ENCODE peak calls at places on chromosomes 11 and 22, in seven cellular contexts. T is body of pancreas, G is kidney epithelial cell, B is Peyer's patch, E is psoas muscle, M is coronary artery, D is fibroblast of lung. L is an unnamed sample.

GRCh38 chr11:67648796-67649613 is 1.5 kb downstream of the ACY3 start:
- DNase-seq in B (peak), G (no peak), M (no peak), T (no peak), E (no peak), D (no peak), L (no peak)

GRCh38 chr11:7449841-7450214 is 35.5 kb upstream of the OLFML1 start:
- DNase-seq in M (no peak), E (no peak), D (no peak), B (no peak), T (peak), G (no peak), L (no peak)

GRCh38 chr11:131739243-131739882 is 368.9 kb downstream of the NTM start:
- DNase-seq in B (no peak), G (no peak), T (no peak), E (no peak), D (no peak), M (no peak), L (no peak)

GRCh38 chr11:65128182-65129145 is 5.9 kb downstream of the SYVN1 start:
- DNase-seq in B (no peak), M (peak), T (no peak), D (no peak), E (no peak), G (no peak), L (no peak)

GRCh38 chr11:111231836-111232235 is 13.7 kb upstream of the POU2AF2 start:
- DNase-seq in T (no peak), E (no peak), B (no peak), D (no peak), M (no peak), G (no peak), L (no peak)

GRCh38 chr11:116509566-116509965 is 263.2 kb downstream of the BUD13 start:
- DNase-seq in B (no peak), M (peak), G (no peak), T (no peak), E (no peak), D (no peak), L (no peak)

GRCh38 chr11:10318527-10318802 is 13.6 kb downstream of the ADM start:
- DNase-seq in D (no peak), G (no peak), E (peak), B (no peak), M (no peak), T (no peak), L (no peak)

GRCh38 chr11:86775342-86775741 is 25.0 kb upstream of the PRSS23 start:
- DNase-seq in T (no peak), M (no peak), G (no peak), B (no peak), E (no peak), D (no peak), L (no peak)

GRCh38 chr11:117256573-117256972 is 24.1 kb downstream of the RNF214 start:
- DNase-seq in M (no peak), G (no peak), D (peak), T (no peak), B (no peak), E (no peak), L (peak)

GRCh38 chr22:29992341-29993275 is 87.7 kb upstream of the HORMAD2 start:
- DNase-seq in T (no peak), E (no peak), M (no peak), D (peak), G (no peak), B (no peak), L (no peak)

GRCh38 chr22:25564320-25564978 is at the start of gene GRK3:
- DNase-seq in B (peak), M (peak), T (peak), G (no peak), E (peak), D (peak), L (peak)

GRCh38 chr11:113974741-113975470 is at the start of gene HTR3A:
- DNase-seq in M (no peak), D (no peak), E (peak), B (no peak), G (no peak), T (peak), L (peak)

GRCh38 chr22:46824348-46824909 is 62.0 kb downstream of the TBC1D22A start:
- DNase-seq in E (no peak), B (no peak), M (peak), T (no peak), G (no peak), D (no peak), L (no peak)

GRCh38 chr11:9132203-9132878 is 40.9 kb upstream of the SCUBE2 start:
- DNase-seq in M (no peak), T (no peak), B (no peak), E (no peak), D (peak), G (no peak), L (no peak)

GRCh38 chr11:61359541-61359940 is 2.1 kb downstream of the CYB561A3 start:
- DNase-seq in D (no peak), M (no peak), B (no peak), T (no peak), E (no peak), G (no peak), L (no peak)

GRCh38 chr11:134997652-134998320 is 585.7 kb upstream of the B3GAT1 start:
- DNase-seq in E (no peak), T (no peak), B (no peak), D (no peak), G (no peak), M (no peak), L (no peak)

GRCh38 chr11:35045219-35045819 is 93.7 kb upstream of the CD44 start:
- DNase-seq in G (no peak), E (no peak), T (peak), D (no peak), B (peak), M (no peak), L (no peak)

GRCh38 chr11:108508653-108509593 is 10.7 kb upstream of the POGLUT3 start:
- DNase-seq in D (no peak), M (no peak), T (no peak), G (no peak), E (no peak), B (no peak), L (no peak)

GRCh38 chr11:84291996-84292395 is 1005.8 kb upstream of the CCDC90B start:
- DNase-seq in B (no peak), T (no peak), D (peak), E (no peak), G (no peak), M (no peak), L (peak)

GRCh38 chr22:22666307-22667091 is 22.1 kb downstream of the GGTLC2 start:
- DNase-seq in T (peak), D (no peak), B (peak), G (no peak), M (no peak), E (no peak), L (peak)

GRCh38 chr22:24566899-24567511 is 11.2 kb downstream of the SNRPD3 start:
- DNase-seq in B (no peak), M (no peak), G (no peak), T (no peak), D (no peak), E (no peak), L (no peak)

GRCh38 chr11:126997196-126997595 is 3.4 kb downstream of the KIRREL3 start:
- DNase-seq in D (peak), M (no peak), T (no peak), G (no peak), B (no peak), E (no peak), L (no peak)

GRCh38 chr11:122895591-122895990 is 13.0 kb downstream of the JHY start:
- DNase-seq in M (no peak), B (no peak), D (peak), T (no peak), E (no peak), G (no peak), L (no peak)

GRCh38 chr11:8910662-8911039 is 338 bp upstream of the AKIP1 start:
- DNase-seq in B (no peak), D (no peak), G (no peak), T (no peak), E (no peak), M (no peak), L (no peak)

GRCh38 chr11:60700689-60701508 is 1.5 kb downstream of the MS4A8 start:
- DNase-seq in B (no peak), T (peak), M (no peak), E (no peak), G (no peak), D (no peak), L (peak)

GRCh38 chr11:76680517-76681425 is 10.2 kb upstream of the LRRC32 start:
- DNase-seq in D (peak), G (no peak), B (peak), E (peak), M (no peak), T (peak), L (peak)

GRCh38 chr22:45704648-45705047 is 33.0 kb downstream of the ATXN10 start:
- DNase-seq in B (no peak), T (no peak), E (no peak), M (no peak), D (no peak), G (no peak), L (no peak)

GRCh38 chr11:65293909-65294381 is 20.7 kb upstream of the CDC42EP2 start:
- DNase-seq in D (no peak), G (no peak), T (peak), M (no peak), B (no peak), E (peak), L (peak)

GRCh38 chr11:101466352-101466751 is 117.5 kb downstream of the TRPC6 start:
- DNase-seq in B (no peak), T (peak), E (no peak), G (no peak), M (no peak), D (peak), L (no peak)

GRCh38 chr22:22937894-22938480 is 50.4 kb downstream of the IGLL5 start:
- DNase-seq in M (no peak), G (no peak), E (no peak), B (no peak), D (no peak), T (no peak), L (no peak)

GRCh38 chr11:58934945-58935513 is 4.3 kb upstream of the GLYATL1 start:
- DNase-seq in E (no peak), G (no peak), B (no peak), D (no peak), T (no peak), M (no peak), L (no peak)

GRCh38 chr11:14345668-14346067 is 13.3 kb downstream of the RRAS2 start:
- DNase-seq in T (no peak), E (no peak), D (no peak), M (no peak), G (no peak), B (no peak), L (no peak)

GRCh38 chr22:29842740-29843139 is 4.7 kb upstream of the ASCC2 start:
- DNase-seq in M (no peak), T (no peak), G (peak), B (no peak), D (peak), E (no peak), L (peak)

GRCh38 chr11:16857186-16857585 is 118.7 kb downstream of the C11orf58 start:
- DNase-seq in T (no peak), M (no peak), E (no peak), B (no peak), D (no peak), G (no peak), L (no peak)

GRCh38 chr11:9716275-9717039 is 52.6 kb downstream of the SWAP70 start:
- DNase-seq in T (no peak), G (no peak), M (no peak), E (no peak), D (peak), B (peak), L (peak)

GRCh38 chr11:35179466-35180135 is 40.6 kb downstream of the CD44 start:
- DNase-seq in M (no peak), D (peak), T (no peak), B (no peak), G (no peak), E (no peak), L (no peak)

GRCh38 chr11:18671246-18671645 is 27.3 kb upstream of the TMEM86A start:
- DNase-seq in B (no peak), E (no peak), M (no peak), G (no peak), T (no peak), D (no peak), L (no peak)

GRCh38 chr11:72306186-72306585 is 62.2 kb upstream of the PHOX2A start:
- DNase-seq in E (no peak), T (no peak), D (peak), M (no peak), G (no peak), B (no peak), L (no peak)

GRCh38 chr11:14386895-14387480 is 28.0 kb upstream of the RRAS2 start:
- DNase-seq in G (no peak), D (peak), T (no peak), M (no peak), E (no peak), B (no peak), L (peak)

GRCh38 chr11:1013628-1013935 is 22.9 kb downstream of the MUC6 start:
- DNase-seq in E (no peak), T (no peak), G (no peak), M (no peak), B (no peak), D (no peak), L (no peak)

GRCh38 chr11:1011320-1011698 is 25.2 kb downstream of the MUC6 start:
- DNase-seq in B (no peak), E (no peak), D (no peak), M (no peak), T (peak), G (no peak), L (no peak)

GRCh38 chr11:1010551-1011319 is 25.8 kb downstream of the MUC6 start:
- DNase-seq in M (no peak), T (peak), B (no peak), D (no peak), G (no peak), E (no peak), L (no peak)

GRCh38 chr11:1012740-1013627 is 23.5 kb downstream of the MUC6 start:
- DNase-seq in M (no peak), B (no peak), T (peak), D (no peak), G (no peak), E (no peak), L (no peak)

DNA sequence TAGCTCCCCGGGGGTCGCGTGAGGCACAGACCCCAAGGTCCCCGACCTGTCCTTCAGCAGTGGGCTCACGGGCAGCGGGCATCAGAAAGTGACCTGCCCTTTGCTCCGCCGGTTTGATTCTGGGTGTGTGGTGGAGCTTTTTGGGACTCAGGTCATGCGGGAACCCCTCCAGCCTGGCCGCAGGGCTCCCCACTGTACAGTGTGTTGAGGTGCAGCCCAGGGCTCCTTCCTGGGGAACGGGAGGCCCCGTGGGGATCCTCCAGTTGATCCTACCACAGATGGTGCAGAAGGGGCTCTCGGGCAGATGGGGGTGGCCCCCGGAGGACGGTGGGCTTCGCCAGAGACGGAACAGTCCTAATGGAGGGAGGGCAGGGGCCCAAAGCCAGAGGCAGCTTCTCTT is 24.2 kb downstream of the MUC6 start:
- DNase-seq in M (no peak), T (no peak), D (no peak), G (no peak), B (no peak), E (no peak), L (no peak)
- H3K4me3 ChIP-seq in M (no peak), T (no peak), D (no peak), G (no peak), B (no peak), E (no peak), L (no peak)

GRCh38 chr11:69361466-69361865 is 67.5 kb downstream of the MYEOV start:
- DNase-seq in T (no peak), M (no peak), E (no peak), D (no peak), G (no peak), B (no peak), L (no peak)

GRCh38 chr11:69361048-69361447 is 67.1 kb downstream of the MYEOV start:
- DNase-seq in E (no peak), B (no peak), D (no peak), T (no peak), M (peak), G (no peak), L (no peak)

GRCh38 chr11:69360606-69361005 is 66.7 kb downstream of the MYEOV start:
- DNase-seq in M (peak), E (no peak), T (no peak), D (no peak), B (no peak), G (no peak), L (no peak)

GRCh38 chr11:69359735-69360470 is 65.9 kb downstream of the MYEOV start:
- DNase-seq in T (no peak), M (no peak), B (no peak), G (no peak), E (no peak), D (peak), L (peak)

GRCh38 chr11:69362315-69362714 is 68.4 kb downstream of the MYEOV start:
- DNase-seq in D (no peak), E (no peak), G (no peak), B (no peak), T (no peak), M (peak), L (no peak)
- TF ChIP-seq CTCF in D (no peak), E (no peak), G (no peak), B (no peak), T (no peak), M (no peak), L (no peak)

GRCh38 chr11:47907499-47907898 is 59.3 kb upstream of the NUP160 start:
- DNase-seq in T (no peak), D (peak), G (no peak), M (no peak), B (no peak), E (no peak), L (peak)
- H3K4me3 ChIP-seq in T (no peak), D (no peak), G (no peak), M (no peak), B (no peak), E (no peak), L (no peak)

GRCh38 chr11:12052676-12053605 is 44.5 kb upstream of the DKK3 start:
- DNase-seq in B (no peak), T (no peak), G (no peak), M (no peak), E (no peak), D (no peak), L (no peak)
- TF ChIP-seq CTCF in B (no peak), T (no peak), G (peak), M (no peak), E (no peak), D (no peak), L (peak)

GRCh38 chr11:118689503-118689851 is 10.0 kb upstream of the TREH start:
- DNase-seq in B (no peak), D (no peak), G (no peak), M (no peak), T (no peak), E (no peak), L (no peak)
- H3K4me3 ChIP-seq in B (peak), D (no peak), G (no peak), M (peak), T (no peak), E (peak), L (no peak)

L was measured in fibroblast of pulmonary artery.